ENCODE peak calls at places on chromosome 12, in seven cellular contexts. A is spleen; X is WERI-Rb-1; Q is SK-MEL-5; G is OCI-LY7; D is psoas muscle; C is stimulated activated CD8-positive, alpha-beta memory T cell treated with anti-CD3 and anti-CD28 coated beads, Interleukin-2, amount 100 ng/mL, for 1 hour. I is an unnamed sample.

GRCh38 chr12:47022296-47022695 is 57.1 kb upstream of the PCED1B start:
- DNase-seq in D (no peak), X (no peak), Q (no peak), G (no peak), C (no peak), A (no peak), I (no peak)

GRCh38 chr12:17264603-17265002 is 658.6 kb upstream of the LMO3 start:
- DNase-seq in G (no peak), A (no peak), Q (no peak), C (no peak), D (no peak), X (no peak), I (no peak)

GRCh38 chr12:1435456-1435855 is 158.9 kb downstream of the FBXL14 start:
- DNase-seq in Q (no peak), C (no peak), G (no peak), D (no peak), A (no peak), X (no peak), I (no peak)

GRCh38 chr12:100141998-100142850 is 450 bp downstream of the BLTP3B start:
- DNase-seq in Q (peak; percentile 29), D (peak; percentile 69), C (peak; percentile 10), G (peak; percentile 68), A (peak; percentile 93), X (peak; percentile 39), I (peak; percentile 34)

GRCh38 chr12:30795410-30795659 is 40.6 kb upstream of the CAPRIN2 start:
- DNase-seq in G (no peak), A (no peak), D (no peak), X (no peak), Q (no peak), C (no peak), I (no peak)

GRCh38 chr12:1533602-1534304 is 60.6 kb downstream of the FBXL14 start:
- DNase-seq in G (peak; percentile 83), D (no peak), Q (no peak), X (no peak), A (no peak), C (no peak), I (no peak)

GRCh38 chr12:89348894-89349669 is 3.2 kb downstream of the DUSP6 start:
- DNase-seq in X (no peak), G (no peak), D (no peak), A (no peak), C (no peak), Q (peak; percentile 43), I (peak; percentile 43)

GRCh38 chr12:105706321-105706972 is 376.0 kb downstream of the C12orf75 start:
- DNase-seq in D (peak; percentile 84), X (no peak), Q (no peak), G (no peak), A (no peak), C (no peak), I (no peak)

GRCh38 chr12:91704446-91704845 is 441.2 kb downstream of the BTG1 start:
- DNase-seq in G (no peak), X (no peak), Q (no peak), A (no peak), C (no peak), D (no peak), I (no peak)

GRCh38 chr12:63862187-63863107 is 17.9 kb downstream of the SRGAP1 start:
- DNase-seq in D (no peak), Q (no peak), C (no peak), A (no peak), X (no peak), G (no peak), I (no peak)

GRCh38 chr12:119229837-119230236 is 51.1 kb downstream of the HSPB8 start:
- DNase-seq in D (peak; percentile 71), G (peak; percentile 51), C (no peak), X (peak; percentile 48), A (no peak), Q (peak; percentile 74), I (peak; percentile 32)

GRCh38 chr12:4435537-4435936 is 10.1 kb downstream of the FGF6 start:
- DNase-seq in D (no peak), Q (no peak), C (no peak), G (peak; percentile 10), A (no peak), X (peak; percentile 1), I (no peak)

GRCh38 chr12:28409892-28410291 is 219.6 kb downstream of the CCDC91 start:
- DNase-seq in G (no peak), D (no peak), A (no peak), X (no peak), C (no peak), Q (peak; percentile 2), I (no peak)

GRCh38 chr12:77845831-77846230 is 15.1 kb downstream of the NAV3 start:
- DNase-seq in A (no peak), Q (no peak), D (no peak), G (no peak), C (no peak), X (no peak), I (no peak)

GRCh38 chr12:87405918-87406317 is 623.3 kb downstream of the C12orf50 start:
- DNase-seq in C (no peak), D (no peak), X (no peak), Q (no peak), G (no peak), A (no peak), I (no peak)

GRCh38 chr12:102634216-102634615 is 153.9 kb upstream of the IGF1 start:
- DNase-seq in X (no peak), D (no peak), A (no peak), G (no peak), Q (no peak), C (no peak), I (no peak)

GRCh38 chr12:52381206-52381605 is 4.2 kb downstream of the KRT84 start:
- DNase-seq in D (no peak), C (no peak), X (no peak), G (no peak), Q (no peak), A (no peak), I (no peak)

GRCh38 chr12:65740506-65740872 is 83.8 kb upstream of the HMGA2 start:
- DNase-seq in X (no peak), G (no peak), A (no peak), Q (no peak), D (no peak), C (no peak), I (no peak)

GRCh38 chr12:90368081-90368480 is 586.9 kb downstream of the CCER1 start:
- DNase-seq in G (no peak), Q (no peak), C (no peak), D (no peak), A (no peak), X (no peak), I (no peak)

GRCh38 chr12:66960704-66961690 is 282.1 kb upstream of the GRIP1 start:
- DNase-seq in G (no peak), Q (no peak), X (no peak), A (no peak), C (no peak), D (no peak), I (no peak)

GRCh38 chr12:114391088-114391487 is 14.9 kb downstream of the TBX5 start:
- DNase-seq in G (no peak), A (no peak), D (no peak), C (no peak), Q (no peak), X (no peak), I (no peak)

GRCh38 chr12:94263905-94264655 is 115.7 kb downstream of the PLXNC1 start:
- DNase-seq in Q (no peak), D (no peak), G (no peak), A (no peak), X (no peak), C (no peak), I (no peak)

GRCh38 chr12:34398706-34399630 is 376.7 kb downstream of the ALG10 start:
- DNase-seq in D (peak; percentile 14), C (no peak), G (no peak), X (no peak), Q (no peak), A (peak; percentile 53), I (peak; percentile 7)

GRCh38 chr12:2325501-2325900 is 272.7 kb downstream of the CACNA1C start:
- DNase-seq in X (no peak), G (no peak), D (no peak), C (no peak), A (no peak), Q (no peak), I (no peak)

GRCh38 chr12:89686311-89686710 is 22.3 kb downstream of the ATP2B1 start:
- DNase-seq in X (no peak), Q (no peak), C (no peak), A (no peak), D (no peak), G (no peak), I (no peak)

GRCh38 chr12:123903301-123904065 is 69.1 kb downstream of the CCDC92 start:
- DNase-seq in A (peak; percentile 64), Q (no peak), D (no peak), X (no peak), G (no peak), C (no peak), I (no peak)

GRCh38 chr12:76519538-76519937 is 40.0 kb downstream of the OSBPL8 start:
- DNase-seq in X (no peak), C (no peak), G (peak; percentile 46), Q (no peak), D (no peak), A (no peak), I (no peak)

GRCh38 chr12:25701290-25701689 is 148.2 kb upstream of the LMNTD1 start:
- DNase-seq in X (no peak), D (no peak), A (no peak), G (no peak), Q (no peak), C (no peak), I (no peak)

GRCh38 chr12:25295361-25295760 is 44.6 kb upstream of the KRAS start:
- DNase-seq in Q (no peak), X (no peak), A (no peak), D (no peak), C (no peak), G (no peak), I (no peak)

GRCh38 chr12:132291402-132292175 is 37.8 kb downstream of the GALNT9 start:
- DNase-seq in C (no peak), Q (no peak), D (peak; percentile 36), A (no peak), X (no peak), G (no peak), I (no peak)

GRCh38 chr12:116201359-116201758 is 76.1 kb downstream of the MED13L start:
- DNase-seq in X (no peak), Q (no peak), C (no peak), G (no peak), A (no peak), D (no peak), I (no peak)

GRCh38 chr12:91326043-91327027 is 143.7 kb upstream of the DCN start:
- DNase-seq in D (no peak), A (no peak), Q (peak; percentile 74), C (no peak), X (peak; percentile 34), G (peak; percentile 42), I (no peak)

GRCh38 chr12:62766516-62766915 is 168.4 kb downstream of the PPM1H start:
- DNase-seq in D (no peak), X (no peak), A (no peak), C (no peak), Q (no peak), G (no peak), I (no peak)

GRCh38 chr12:56358836-56359532 is 923 bp downstream of the STAT2 start:
- DNase-seq in D (no peak), X (no peak), Q (peak; percentile 80), G (peak; percentile 40), C (no peak), A (peak; percentile 28), I (peak; percentile 29)

GRCh38 chr12:38949363-38949762 is 44.0 kb upstream of the CPNE8 start:
- DNase-seq in Q (no peak), A (no peak), G (no peak), C (no peak), D (no peak), X (no peak), I (no peak)

GRCh38 chr12:21509768-21510167 is 8.2 kb downstream of the GOLT1B start:
- DNase-seq in G (no peak), A (no peak), Q (peak; percentile 52), X (no peak), D (no peak), C (no peak), I (no peak)

GRCh38 chr12:55743131-55743921 is 404 bp downstream of the GDF11 start:
- DNase-seq in D (peak; percentile 79), Q (peak; percentile 54), C (peak; percentile 57), X (peak; percentile 69), G (peak; percentile 84), A (peak; percentile 91), I (peak; percentile 92)

GRCh38 chr12:95114766-95115450 is 41.5 kb upstream of the NR2C1 start:
- DNase-seq in D (no peak), G (no peak), Q (peak; percentile 63), X (no peak), C (no peak), A (no peak), I (no peak)